ENCODE peak calls at places on chromosomes 16 and 17, in four cellular contexts. One of them, this sample, is unnamed.

GRCh38 chr17:76614912-76615617 is 28.5 kb downstream of the ST6GALNAC1 start:
- DNase-seq in fibroblast of lung: no peak
- DNase-seq in fibroblast of villous mesenchyme: no peak
- DNase-seq in epithelial cell of esophagus: no peak
- DNase-seq in this sample: no peak

GRCh38 chr17:36461330-36462110 is 25.0 kb upstream of the ZNHIT3 start:
- DNase-seq in fibroblast of lung: no peak
- DNase-seq in fibroblast of villous mesenchyme: no peak
- DNase-seq in epithelial cell of esophagus: no peak
- DNase-seq in this sample: no peak

GRCh38 chr17:81641825-81642489 is 5.0 kb downstream of the TSPAN10 start:
- DNase-seq in fibroblast of lung: peak; percentile 75
- DNase-seq in fibroblast of villous mesenchyme: peak; percentile 61
- DNase-seq in epithelial cell of esophagus: peak; percentile 88
- DNase-seq in this sample: no peak

GRCh38 chr16:78230832-78231231 is 131.4 kb downstream of the WWOX start:
- DNase-seq in fibroblast of lung: peak; percentile 7
- DNase-seq in fibroblast of villous mesenchyme: peak; percentile 97
- DNase-seq in epithelial cell of esophagus: peak; percentile 80
- DNase-seq in this sample: no peak

GRCh38 chr17:350706-351435 is 1.7 kb downstream of the RPH3AL start:
- DNase-seq in fibroblast of lung: peak; percentile 44
- DNase-seq in fibroblast of villous mesenchyme: peak; percentile 90
- DNase-seq in epithelial cell of esophagus: peak; percentile 44
- DNase-seq in this sample: no peak

GRCh38 chr17:78879679-78880186 is 23.3 kb downstream of the CEP295NL start:
- DNase-seq in fibroblast of lung: peak; percentile 95
- DNase-seq in fibroblast of villous mesenchyme: peak; percentile 99
- DNase-seq in epithelial cell of esophagus: no peak
- DNase-seq in this sample: no peak

GRCh38 chr16:3740186-3740585 is 22.9 kb upstream of the TRAP1 start:
- DNase-seq in fibroblast of lung: no peak
- DNase-seq in fibroblast of villous mesenchyme: no peak
- DNase-seq in epithelial cell of esophagus: no peak
- DNase-seq in this sample: no peak

GRCh38 chr17:47316316-47316715 is 7.4 kb upstream of the EFCAB13 start:
- DNase-seq in fibroblast of lung: peak; percentile 62
- DNase-seq in fibroblast of villous mesenchyme: peak; percentile 31
- DNase-seq in epithelial cell of esophagus: peak; percentile 38
- DNase-seq in this sample: no peak

GRCh38 chr17:8739104-8739503 is 5.5 kb downstream of the CCDC42 start:
- DNase-seq in fibroblast of lung: no peak
- DNase-seq in fibroblast of villous mesenchyme: no peak
- DNase-seq in epithelial cell of esophagus: no peak
- DNase-seq in this sample: no peak

GRCh38 chr17:66954632-66955031 is 9.9 kb upstream of the CACNG4 start:
- DNase-seq in fibroblast of lung: no peak
- DNase-seq in fibroblast of villous mesenchyme: no peak
- DNase-seq in epithelial cell of esophagus: no peak
- DNase-seq in this sample: no peak

GRCh38 chr17:59406808-59407381 is 75.4 kb downstream of the YPEL2 start:
- DNase-seq in fibroblast of lung: peak; percentile 76
- DNase-seq in fibroblast of villous mesenchyme: peak; percentile 75
- DNase-seq in epithelial cell of esophagus: no peak
- DNase-seq in this sample: no peak

GRCh38 chr16:48846277-48846676 is 236.3 kb upstream of the N4BP1 start:
- DNase-seq in fibroblast of lung: no peak
- DNase-seq in fibroblast of villous mesenchyme: no peak
- DNase-seq in epithelial cell of esophagus: no peak
- DNase-seq in this sample: no peak

GRCh38 chr16:51418258-51418657 is 267.2 kb upstream of the SALL1 start:
- DNase-seq in fibroblast of lung: no peak
- DNase-seq in fibroblast of villous mesenchyme: no peak
- DNase-seq in epithelial cell of esophagus: no peak
- DNase-seq in this sample: no peak

GRCh38 chr16:69329369-69330285 is 761 bp downstream of the PDF start:
- DNase-seq in fibroblast of lung: peak; percentile 26
- DNase-seq in fibroblast of villous mesenchyme: no peak
- DNase-seq in epithelial cell of esophagus: peak; percentile 60
- DNase-seq in this sample: peak; percentile 90

GRCh38 chr17:66704858-66705257 is 130.1 kb upstream of the CACNG5 start:
- DNase-seq in fibroblast of lung: no peak
- DNase-seq in fibroblast of villous mesenchyme: no peak
- DNase-seq in epithelial cell of esophagus: no peak
- DNase-seq in this sample: no peak

GRCh38 chr16:16036359-16036792 is 87.0 kb downstream of the ABCC1 start:
- DNase-seq in fibroblast of lung: no peak
- DNase-seq in fibroblast of villous mesenchyme: no peak
- DNase-seq in epithelial cell of esophagus: no peak
- DNase-seq in this sample: no peak

GRCh38 chr17:933168-934083 is 46.1 kb downstream of the NXN start:
- DNase-seq in fibroblast of lung: peak; percentile 100
- DNase-seq in fibroblast of villous mesenchyme: peak; percentile 96
- DNase-seq in epithelial cell of esophagus: peak; percentile 92
- DNase-seq in this sample: no peak

GRCh38 chr16:72203401-72203800 is 31.4 kb upstream of the PMFBP1 start:
- DNase-seq in fibroblast of lung: peak; percentile 29
- DNase-seq in fibroblast of villous mesenchyme: no peak
- DNase-seq in epithelial cell of esophagus: peak; percentile 75
- DNase-seq in this sample: no peak

GRCh38 chr16:3022697-3023414 is 886 bp downstream of the HCFC1R1 start:
- DNase-seq in fibroblast of lung: no peak
- DNase-seq in fibroblast of villous mesenchyme: peak; percentile 8
- DNase-seq in epithelial cell of esophagus: no peak
- DNase-seq in this sample: no peak

GRCh38 chr17:3030096-3030495 is 33.3 kb downstream of the OR1D5 start:
- DNase-seq in fibroblast of lung: peak; percentile 79
- DNase-seq in fibroblast of villous mesenchyme: peak; percentile 51
- DNase-seq in epithelial cell of esophagus: peak; percentile 84
- DNase-seq in this sample: no peak

GRCh38 chr16:86740817-86741799 is 162.8 kb downstream of the FOXL1 start:
- DNase-seq in fibroblast of lung: peak; percentile 94
- DNase-seq in fibroblast of villous mesenchyme: peak; percentile 59
- DNase-seq in epithelial cell of esophagus: peak; percentile 36
- DNase-seq in this sample: no peak

GRCh38 chr16:54285414-54286066 is 1.0 kb downstream of the IRX3 start:
- DNase-seq in fibroblast of lung: peak; percentile 39
- DNase-seq in fibroblast of villous mesenchyme: peak; percentile 32
- DNase-seq in epithelial cell of esophagus: peak; percentile 51
- DNase-seq in this sample: no peak

GRCh38 chr16:75086281-75086680 is 30.3 kb downstream of the LDHD start:
- DNase-seq in fibroblast of lung: peak; percentile 58
- DNase-seq in fibroblast of villous mesenchyme: peak; percentile 39
- DNase-seq in epithelial cell of esophagus: no peak
- DNase-seq in this sample: no peak

GRCh38 chr16:28003923-28004322 is 59.6 kb downstream of the GSG1L start:
- DNase-seq in fibroblast of lung: no peak
- DNase-seq in fibroblast of villous mesenchyme: no peak
- DNase-seq in epithelial cell of esophagus: no peak
- DNase-seq in this sample: no peak

GRCh38 chr16:89244754-89245153 is 27.3 kb downstream of the ZNF778 start:
- DNase-seq in fibroblast of lung: no peak
- DNase-seq in fibroblast of villous mesenchyme: no peak
- DNase-seq in epithelial cell of esophagus: no peak
- DNase-seq in this sample: no peak

GRCh38 chr16:73071131-73071940 is 23.4 kb upstream of the ZFHX3 start:
- DNase-seq in fibroblast of lung: peak; percentile 69
- DNase-seq in fibroblast of villous mesenchyme: peak; percentile 55
- DNase-seq in epithelial cell of esophagus: no peak
- DNase-seq in this sample: no peak

GRCh38 chr16:71775949-71776348 is 32.7 kb downstream of the AP1G1 start:
- DNase-seq in fibroblast of lung: no peak
- DNase-seq in fibroblast of villous mesenchyme: no peak
- DNase-seq in epithelial cell of esophagus: no peak
- DNase-seq in this sample: no peak

GRCh38 chr16:3880623-3881498 is at the start of gene CREBBP:
- DNase-seq in fibroblast of lung: peak; percentile 78
- DNase-seq in fibroblast of villous mesenchyme: peak; percentile 90
- DNase-seq in epithelial cell of esophagus: peak; percentile 88
- DNase-seq in this sample: no peak

GRCh38 chr17:1201132-1201702 is 21.4 kb upstream of the ABR start:
- DNase-seq in fibroblast of lung: no peak
- DNase-seq in fibroblast of villous mesenchyme: no peak
- DNase-seq in epithelial cell of esophagus: no peak
- DNase-seq in this sample: no peak

GRCh38 chr17:64115871-64116534 is 13.9 kb downstream of the ERN1 start:
- DNase-seq in fibroblast of lung: peak; percentile 89
- DNase-seq in fibroblast of villous mesenchyme: peak; percentile 95
- DNase-seq in epithelial cell of esophagus: peak; percentile 92
- DNase-seq in this sample: no peak

GRCh38 chr17:64123114-64123513 is 6.8 kb downstream of the ERN1 start:
- DNase-seq in fibroblast of lung: no peak
- DNase-seq in fibroblast of villous mesenchyme: no peak
- DNase-seq in epithelial cell of esophagus: no peak
- DNase-seq in this sample: no peak

GRCh38 chr17:64120159-64120558 is 9.8 kb downstream of the ERN1 start:
- DNase-seq in fibroblast of lung: no peak
- DNase-seq in fibroblast of villous mesenchyme: no peak
- DNase-seq in epithelial cell of esophagus: no peak
- DNase-seq in this sample: no peak

GRCh38 chr17:64115043-64115698 is 14.8 kb downstream of the ERN1 start:
- DNase-seq in fibroblast of lung: no peak
- DNase-seq in fibroblast of villous mesenchyme: peak; percentile 38
- DNase-seq in epithelial cell of esophagus: peak; percentile 87
- DNase-seq in this sample: no peak

GRCh38 chr17:64118452-64118979 is 11.4 kb downstream of the ERN1 start:
- DNase-seq in fibroblast of lung: no peak
- DNase-seq in fibroblast of villous mesenchyme: peak; percentile 66
- DNase-seq in epithelial cell of esophagus: peak; percentile 29
- DNase-seq in this sample: no peak
- TF ChIP-seq CTCF in fibroblast of lung: no peak
- TF ChIP-seq CTCF in fibroblast of villous mesenchyme: no peak
- TF ChIP-seq CTCF in epithelial cell of esophagus: no peak
- TF ChIP-seq CTCF in this sample: no peak

GRCh38 chr17:15978606-15979005 is 20.9 kb downstream of the ZSWIM7 start:
- DNase-seq in fibroblast of lung: no peak
- DNase-seq in fibroblast of villous mesenchyme: no peak
- DNase-seq in epithelial cell of esophagus: no peak
- DNase-seq in this sample: no peak

GRCh38 chr17:15981208-15981607 is 18.3 kb downstream of the ZSWIM7 start:
- DNase-seq in fibroblast of lung: no peak
- DNase-seq in fibroblast of villous mesenchyme: no peak
- DNase-seq in epithelial cell of esophagus: peak; percentile 40
- DNase-seq in this sample: no peak

GRCh38 chr17:15977894-15978293 is 21.6 kb downstream of the ZSWIM7 start:
- DNase-seq in fibroblast of lung: no peak
- DNase-seq in fibroblast of villous mesenchyme: no peak
- DNase-seq in epithelial cell of esophagus: no peak
- DNase-seq in this sample: no peak

GRCh38 chr17:15981646-15982580 is 17.6 kb downstream of the ZSWIM7 start:
- DNase-seq in fibroblast of lung: peak; percentile 72
- DNase-seq in fibroblast of villous mesenchyme: peak; percentile 67
- DNase-seq in epithelial cell of esophagus: peak; percentile 75
- DNase-seq in this sample: no peak
- TF ChIP-seq CTCF in fibroblast of lung: no peak
- TF ChIP-seq CTCF in fibroblast of villous mesenchyme: no peak
- TF ChIP-seq CTCF in epithelial cell of esophagus: no peak
- TF ChIP-seq CTCF in this sample: no peak

GRCh38 chr16:58348986-58349385 is 43.3 kb upstream of the GINS3 start:
- DNase-seq in fibroblast of lung: peak; percentile 7
- DNase-seq in fibroblast of villous mesenchyme: no peak
- DNase-seq in epithelial cell of esophagus: no peak
- DNase-seq in this sample: no peak

GRCh38 chr16:58346831-58347371 is 45.4 kb upstream of the GINS3 start:
- DNase-seq in fibroblast of lung: no peak
- DNase-seq in fibroblast of villous mesenchyme: no peak
- DNase-seq in epithelial cell of esophagus: no peak
- DNase-seq in this sample: no peak

GRCh38 chr16:58345574-58346354 is 46.5 kb upstream of the GINS3 start:
- DNase-seq in fibroblast of lung: no peak
- DNase-seq in fibroblast of villous mesenchyme: no peak
- DNase-seq in epithelial cell of esophagus: peak; percentile 11
- DNase-seq in this sample: no peak
- TF ChIP-seq CTCF in fibroblast of lung: peak; percentile 14
- TF ChIP-seq CTCF in fibroblast of villous mesenchyme: no peak
- TF ChIP-seq CTCF in epithelial cell of esophagus: no peak
- TF ChIP-seq CTCF in this sample: peak; percentile 76

GRCh38 chr17:49486012-49486641 is 9.0 kb upstream of the NGFR start:
- DNase-seq in fibroblast of lung: no peak
- DNase-seq in fibroblast of villous mesenchyme: no peak
- DNase-seq in epithelial cell of esophagus: no peak
- DNase-seq in this sample: no peak

GRCh38 chr17:49482144-49482817 is 12.8 kb upstream of the NGFR start:
- DNase-seq in fibroblast of lung: no peak
- DNase-seq in fibroblast of villous mesenchyme: no peak
- DNase-seq in epithelial cell of esophagus: peak; percentile 43
- DNase-seq in this sample: no peak

GRCh38 chr17:49483588-49484509 is 11.2 kb upstream of the NGFR start:
- DNase-seq in fibroblast of lung: no peak
- DNase-seq in fibroblast of villous mesenchyme: no peak
- DNase-seq in epithelial cell of esophagus: no peak
- DNase-seq in this sample: no peak

DNA sequence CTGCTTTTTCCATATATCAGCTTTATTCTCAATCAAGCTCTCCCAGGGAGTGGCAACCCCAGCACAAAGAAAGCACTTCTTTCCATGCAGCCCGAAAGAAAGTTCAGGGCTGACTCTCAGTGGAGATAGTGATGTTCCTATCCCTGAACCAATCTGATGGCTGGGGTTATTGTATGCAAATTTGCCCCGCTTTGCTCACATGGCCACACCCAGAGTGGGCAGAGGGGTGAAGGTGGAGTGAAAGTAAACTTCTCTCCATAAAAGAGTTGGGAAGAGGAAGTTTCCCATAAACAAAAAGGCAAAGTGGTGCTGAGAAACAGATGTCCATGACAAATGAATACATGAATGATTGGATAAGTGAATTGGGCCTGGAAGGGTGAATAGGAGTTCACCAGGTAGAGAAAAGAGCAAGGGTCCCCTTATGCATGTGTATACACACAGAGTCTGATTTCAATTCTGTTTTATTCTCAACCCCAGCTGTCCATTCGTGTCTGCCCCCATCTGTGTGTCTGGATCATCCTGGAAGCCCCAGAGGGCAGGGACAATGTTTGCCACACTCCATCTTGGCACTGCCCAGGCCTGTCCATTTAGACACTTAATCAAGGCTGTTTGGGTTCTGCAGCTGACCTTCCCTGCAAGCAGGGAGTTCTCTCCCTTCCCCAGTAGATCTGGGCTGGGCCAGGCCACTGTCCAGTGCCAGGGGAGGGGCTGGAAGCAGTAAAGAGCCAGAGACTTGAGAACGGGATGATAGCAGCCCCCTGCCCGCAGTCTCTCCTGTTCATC is 14.1 kb upstream of the NGFR start:
- DNase-seq in fibroblast of lung: no peak
- DNase-seq in fibroblast of villous mesenchyme: no peak
- DNase-seq in epithelial cell of esophagus: no peak
- DNase-seq in this sample: no peak
- TF ChIP-seq CTCF in fibroblast of lung: no peak
- TF ChIP-seq CTCF in fibroblast of villous mesenchyme: no peak
- TF ChIP-seq CTCF in epithelial cell of esophagus: no peak
- TF ChIP-seq CTCF in this sample: no peak

This sample was measured in chondrocyte.